ENCODE peak calls at places on chromosomes 12 and 14, in eight cellular contexts. One of them, this sample, is unnamed.

GRCh38 chr14:104403421-104404220 is 175.9 kb upstream of the C14orf180 start:
- DNase-seq in HFF-Myc: no peak
- DNase-seq in breast epithelium: no peak
- DNase-seq in fibroblast of the aortic adventitia: no peak
- DNase-seq in pancreas: no peak
- DNase-seq in cardiac fibroblast: no peak
- DNase-seq in neural progenitor cell: no peak
- DNase-seq in tibial artery: peak; percentile 61
- DNase-seq in this sample: no peak

GRCh38 chr12:14768823-14769405 is 34.4 kb downstream of the WBP11 start:
- DNase-seq in tibial artery: no peak
- DNase-seq in cardiac fibroblast: peak; percentile 54
- DNase-seq in HFF-Myc: no peak
- DNase-seq in fibroblast of the aortic adventitia: peak; percentile 39
- DNase-seq in neural progenitor cell: peak; percentile 26
- DNase-seq in breast epithelium: no peak
- DNase-seq in pancreas: no peak
- DNase-seq in this sample: no peak

GRCh38 chr14:65613251-65613650 is 200.7 kb downstream of the FUT8 start:
- DNase-seq in cardiac fibroblast: no peak
- DNase-seq in tibial artery: no peak
- DNase-seq in HFF-Myc: no peak
- DNase-seq in neural progenitor cell: no peak
- DNase-seq in pancreas: no peak
- DNase-seq in fibroblast of the aortic adventitia: no peak
- DNase-seq in breast epithelium: no peak
- DNase-seq in this sample: no peak

GRCh38 chr12:13211191-13211858 is 14.8 kb downstream of the EMP1 start:
- DNase-seq in cardiac fibroblast: peak; percentile 53
- DNase-seq in neural progenitor cell: no peak
- DNase-seq in fibroblast of the aortic adventitia: peak; percentile 41
- DNase-seq in pancreas: no peak
- DNase-seq in tibial artery: no peak
- DNase-seq in HFF-Myc: no peak
- DNase-seq in breast epithelium: no peak
- DNase-seq in this sample: no peak

GRCh38 chr12:51082561-51083139 is 746 bp downstream of the CSRNP2 start:
- DNase-seq in HFF-Myc: no peak
- DNase-seq in tibial artery: no peak
- DNase-seq in fibroblast of the aortic adventitia: peak; percentile 47
- DNase-seq in cardiac fibroblast: peak; percentile 43
- DNase-seq in pancreas: no peak
- DNase-seq in breast epithelium: no peak
- DNase-seq in neural progenitor cell: no peak
- DNase-seq in this sample: no peak

GRCh38 chr14:61472025-61472672 is 150.8 kb downstream of the PRKCH start:
- DNase-seq in breast epithelium: no peak
- DNase-seq in pancreas: no peak
- DNase-seq in fibroblast of the aortic adventitia: peak; percentile 97
- DNase-seq in neural progenitor cell: no peak
- DNase-seq in tibial artery: no peak
- DNase-seq in cardiac fibroblast: peak; percentile 99
- DNase-seq in HFF-Myc: peak; percentile 86
- DNase-seq in this sample: peak; percentile 99

GRCh38 chr14:63210812-63211211 is 6.6 kb downstream of the RHOJ start:
- DNase-seq in breast epithelium: no peak
- DNase-seq in pancreas: no peak
- DNase-seq in cardiac fibroblast: no peak
- DNase-seq in tibial artery: no peak
- DNase-seq in neural progenitor cell: no peak
- DNase-seq in fibroblast of the aortic adventitia: no peak
- DNase-seq in HFF-Myc: no peak
- DNase-seq in this sample: no peak

GRCh38 chr12:27161458-27162228 is 79.3 kb upstream of the C12orf71 start:
- DNase-seq in cardiac fibroblast: peak; percentile 73
- DNase-seq in HFF-Myc: no peak
- DNase-seq in neural progenitor cell: no peak
- DNase-seq in breast epithelium: no peak
- DNase-seq in fibroblast of the aortic adventitia: no peak
- DNase-seq in tibial artery: no peak
- DNase-seq in pancreas: no peak
- DNase-seq in this sample: no peak

GRCh38 chr14:22791302-22791701 is 23.9 kb downstream of the SLC7A7 start:
- DNase-seq in fibroblast of the aortic adventitia: peak; percentile 64
- DNase-seq in neural progenitor cell: no peak
- DNase-seq in HFF-Myc: no peak
- DNase-seq in tibial artery: no peak
- DNase-seq in pancreas: no peak
- DNase-seq in cardiac fibroblast: peak; percentile 60
- DNase-seq in breast epithelium: no peak
- DNase-seq in this sample: peak; percentile 50

GRCh38 chr12:115135800-115136211 is 451.8 kb upstream of the TBX3 start:
- DNase-seq in fibroblast of the aortic adventitia: peak; percentile 64
- DNase-seq in neural progenitor cell: no peak
- DNase-seq in breast epithelium: peak; percentile 77
- DNase-seq in pancreas: peak; percentile 15
- DNase-seq in HFF-Myc: peak; percentile 36
- DNase-seq in cardiac fibroblast: peak; percentile 59
- DNase-seq in tibial artery: peak; percentile 70
- DNase-seq in this sample: peak; percentile 29

GRCh38 chr14:73723799-73724621 is 9.8 kb upstream of the PNMA1 start:
- DNase-seq in cardiac fibroblast: peak; percentile 100
- DNase-seq in breast epithelium: no peak
- DNase-seq in neural progenitor cell: peak; percentile 38
- DNase-seq in fibroblast of the aortic adventitia: peak; percentile 100
- DNase-seq in HFF-Myc: peak; percentile 64
- DNase-seq in tibial artery: peak; percentile 95
- DNase-seq in pancreas: no peak
- DNase-seq in this sample: peak; percentile 91

GRCh38 chr12:55724226-55724939 is 4.2 kb downstream of the RDH5 start:
- DNase-seq in breast epithelium: peak; percentile 53
- DNase-seq in tibial artery: peak; percentile 87
- DNase-seq in fibroblast of the aortic adventitia: peak; percentile 76
- DNase-seq in neural progenitor cell: peak; percentile 71
- DNase-seq in pancreas: peak; percentile 73
- DNase-seq in HFF-Myc: no peak
- DNase-seq in cardiac fibroblast: peak; percentile 77
- DNase-seq in this sample: no peak

GRCh38 chr12:49288412-49288853 is 6.5 kb upstream of the PRPH start:
- DNase-seq in breast epithelium: no peak
- DNase-seq in neural progenitor cell: peak; percentile 72
- DNase-seq in tibial artery: peak; percentile 62
- DNase-seq in pancreas: peak; percentile 49
- DNase-seq in HFF-Myc: no peak
- DNase-seq in cardiac fibroblast: peak; percentile 69
- DNase-seq in fibroblast of the aortic adventitia: peak; percentile 70
- DNase-seq in this sample: no peak

GRCh38 chr12:49961993-49962764 is 507 bp downstream of the AQP5 start:
- DNase-seq in tibial artery: no peak
- DNase-seq in cardiac fibroblast: no peak
- DNase-seq in breast epithelium: no peak
- DNase-seq in pancreas: no peak
- DNase-seq in fibroblast of the aortic adventitia: no peak
- DNase-seq in HFF-Myc: no peak
- DNase-seq in neural progenitor cell: peak; percentile 57
- DNase-seq in this sample: no peak

GRCh38 chr12:92362785-92363184 is 217.1 kb upstream of the BTG1 start:
- DNase-seq in cardiac fibroblast: no peak
- DNase-seq in breast epithelium: no peak
- DNase-seq in neural progenitor cell: no peak
- DNase-seq in pancreas: no peak
- DNase-seq in fibroblast of the aortic adventitia: no peak
- DNase-seq in tibial artery: no peak
- DNase-seq in HFF-Myc: no peak
- DNase-seq in this sample: no peak

GRCh38 chr14:78127233-78127632 is 42.9 kb upstream of the NRXN3 start:
- DNase-seq in pancreas: no peak
- DNase-seq in fibroblast of the aortic adventitia: no peak
- DNase-seq in cardiac fibroblast: no peak
- DNase-seq in tibial artery: no peak
- DNase-seq in breast epithelium: no peak
- DNase-seq in HFF-Myc: no peak
- DNase-seq in neural progenitor cell: peak; percentile 31
- DNase-seq in this sample: no peak

GRCh38 chr14:46490150-46490769 is 161.3 kb downstream of the RPL10L start:
- DNase-seq in neural progenitor cell: peak; percentile 57
- DNase-seq in HFF-Myc: no peak
- DNase-seq in cardiac fibroblast: no peak
- DNase-seq in pancreas: no peak
- DNase-seq in tibial artery: no peak
- DNase-seq in fibroblast of the aortic adventitia: no peak
- DNase-seq in breast epithelium: no peak
- DNase-seq in this sample: no peak
- TF ChIP-seq CTCF in neural progenitor cell: peak; percentile 75
- TF ChIP-seq CTCF in HFF-Myc: peak; percentile 2
- TF ChIP-seq CTCF in cardiac fibroblast: no peak
- TF ChIP-seq CTCF in pancreas: no peak
- TF ChIP-seq CTCF in tibial artery: no peak
- TF ChIP-seq CTCF in fibroblast of the aortic adventitia: no peak
- TF ChIP-seq CTCF in breast epithelium: no peak
- TF ChIP-seq CTCF in this sample: no peak

DNA sequence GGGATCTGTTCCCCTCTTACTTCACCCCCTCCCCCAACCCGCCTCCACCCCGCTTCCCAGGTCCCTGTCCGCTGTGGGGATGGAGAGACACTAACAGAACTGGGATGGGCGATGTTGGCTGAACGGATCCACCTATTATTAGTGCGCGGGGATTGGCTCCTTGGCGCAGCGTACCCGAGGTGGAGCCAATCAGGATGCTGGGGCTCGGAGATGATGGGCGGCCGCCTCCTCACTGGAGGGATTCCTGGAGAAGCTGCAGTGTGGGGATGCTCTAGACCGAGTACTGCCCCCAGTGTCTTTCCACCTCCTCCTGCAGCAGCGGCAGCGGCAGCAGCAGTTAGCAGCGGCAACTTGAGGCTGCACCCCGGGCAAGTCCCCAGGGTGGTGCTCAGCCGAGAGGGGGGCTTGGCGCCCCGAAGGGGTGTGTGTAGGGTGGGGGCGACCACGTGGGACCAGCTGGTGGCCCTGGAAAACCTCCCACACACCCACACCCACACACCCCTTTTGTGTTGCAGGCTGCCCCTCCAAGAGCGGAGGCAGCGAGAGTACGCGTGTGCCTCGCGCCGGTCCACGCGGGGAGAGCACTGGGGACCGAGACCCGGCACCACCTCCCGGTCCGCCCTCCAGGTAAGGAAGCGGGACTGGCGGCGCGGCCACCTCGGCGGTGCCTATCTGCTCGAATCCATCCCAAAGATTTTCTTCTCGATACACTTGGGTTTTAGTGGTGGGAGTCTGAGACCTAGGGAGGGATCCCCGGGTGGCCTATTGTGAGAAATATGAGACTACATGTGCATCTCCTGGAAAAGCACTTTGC is at the start of gene SYT1:
- DNase-seq in neural progenitor cell: peak; percentile 94
- DNase-seq in HFF-Myc: peak; percentile 38
- DNase-seq in cardiac fibroblast: peak; percentile 85
- DNase-seq in tibial artery: no peak
- DNase-seq in pancreas: peak; percentile 15
- DNase-seq in fibroblast of the aortic adventitia: peak; percentile 87
- DNase-seq in breast epithelium: no peak
- DNase-seq in this sample: no peak
- H3K4me3 ChIP-seq in neural progenitor cell: peak within 1 kb of the TSS; percentile 94
- H3K4me3 ChIP-seq in HFF-Myc: peak within 1 kb of the TSS; percentile 62
- H3K4me3 ChIP-seq in cardiac fibroblast: peak within 1 kb of the TSS; percentile 84
- H3K4me3 ChIP-seq in tibial artery: peak within 1 kb of the TSS; percentile 45
- H3K4me3 ChIP-seq in pancreas: peak within 1 kb of the TSS; percentile 49
- H3K4me3 ChIP-seq in fibroblast of the aortic adventitia: peak within 1 kb of the TSS; percentile 86
- H3K4me3 ChIP-seq in breast epithelium: peak within 1 kb of the TSS; percentile 61
- H3K4me3 ChIP-seq in this sample: peak within 1 kb of the TSS; percentile 61

GRCh38 chr12:79706156-79706555 is 15.4 kb upstream of the PAWR start:
- DNase-seq in breast epithelium: no peak
- DNase-seq in HFF-Myc: no peak
- DNase-seq in tibial artery: no peak
- DNase-seq in cardiac fibroblast: peak; percentile 27
- DNase-seq in neural progenitor cell: no peak
- DNase-seq in pancreas: no peak
- DNase-seq in fibroblast of the aortic adventitia: no peak
- DNase-seq in this sample: no peak
- TF ChIP-seq CTCF in breast epithelium: no peak
- TF ChIP-seq CTCF in HFF-Myc: no peak
- TF ChIP-seq CTCF in tibial artery: no peak
- TF ChIP-seq CTCF in cardiac fibroblast: no peak
- TF ChIP-seq CTCF in neural progenitor cell: no peak
- TF ChIP-seq CTCF in pancreas: no peak
- TF ChIP-seq CTCF in fibroblast of the aortic adventitia: no peak
- TF ChIP-seq CTCF in this sample: no peak

DNA sequence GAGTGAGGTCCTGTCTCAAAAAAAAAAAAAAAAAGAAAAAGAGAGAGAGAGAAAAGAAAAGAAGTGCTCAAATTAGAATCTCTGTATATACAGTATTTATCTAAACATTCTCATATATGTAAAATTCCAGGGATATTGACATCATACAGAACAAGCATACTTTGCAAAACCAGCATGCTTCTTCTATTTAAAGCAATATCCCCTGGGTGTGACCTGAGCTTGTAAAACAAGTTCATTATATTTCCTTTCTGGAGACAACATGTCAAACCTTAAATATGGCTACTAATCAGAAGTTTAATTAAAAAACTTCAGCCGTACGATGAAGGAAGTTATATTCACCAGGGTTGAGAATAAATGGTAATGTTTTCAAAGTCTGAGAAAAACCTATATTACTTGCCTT is 175.8 kb upstream of the HMGA2 start:
- DNase-seq in breast epithelium: no peak
- DNase-seq in tibial artery: no peak
- DNase-seq in neural progenitor cell: no peak
- DNase-seq in fibroblast of the aortic adventitia: no peak
- DNase-seq in HFF-Myc: no peak
- DNase-seq in pancreas: no peak
- DNase-seq in cardiac fibroblast: peak; percentile 74
- DNase-seq in this sample: no peak
- H3K4me3 ChIP-seq in breast epithelium: no peak overlapping the region
- H3K4me3 ChIP-seq in tibial artery: no peak overlapping the region
- H3K4me3 ChIP-seq in neural progenitor cell: no peak overlapping the region
- H3K4me3 ChIP-seq in fibroblast of the aortic adventitia: no peak overlapping the region
- H3K4me3 ChIP-seq in HFF-Myc: no peak overlapping the region
- H3K4me3 ChIP-seq in pancreas: no peak overlapping the region
- H3K4me3 ChIP-seq in cardiac fibroblast: no peak overlapping the region
- H3K4me3 ChIP-seq in this sample: no peak overlapping the region

GRCh38 chr14:100246809-100247428 is 8.0 kb downstream of the YY1 start:
- DNase-seq in neural progenitor cell: peak; percentile 69
- DNase-seq in breast epithelium: no peak
- DNase-seq in cardiac fibroblast: peak; percentile 55
- DNase-seq in HFF-Myc: no peak
- DNase-seq in fibroblast of the aortic adventitia: peak; percentile 37
- DNase-seq in tibial artery: no peak
- DNase-seq in pancreas: no peak
- DNase-seq in this sample: no peak
- TF ChIP-seq CTCF in neural progenitor cell: peak; percentile 73
- TF ChIP-seq CTCF in breast epithelium: peak; percentile 38
- TF ChIP-seq CTCF in cardiac fibroblast: peak; percentile 62
- TF ChIP-seq CTCF in HFF-Myc: peak; percentile 63
- TF ChIP-seq CTCF in fibroblast of the aortic adventitia: peak; percentile 67
- TF ChIP-seq CTCF in tibial artery: peak; percentile 33
- TF ChIP-seq CTCF in pancreas: peak; percentile 30
- TF ChIP-seq CTCF in this sample: peak; percentile 41

GRCh38 chr12:62261876-62262275 is 1.7 kb downstream of the USP15 start:
- DNase-seq in cardiac fibroblast: no peak
- DNase-seq in HFF-Myc: no peak
- DNase-seq in fibroblast of the aortic adventitia: no peak
- DNase-seq in breast epithelium: no peak
- DNase-seq in neural progenitor cell: no peak
- DNase-seq in tibial artery: no peak
- DNase-seq in pancreas: no peak
- DNase-seq in this sample: no peak
- H3K4me3 ChIP-seq in cardiac fibroblast: peak overlapping the region; percentile 98
- H3K4me3 ChIP-seq in HFF-Myc: peak overlapping the region; percentile 94
- H3K4me3 ChIP-seq in fibroblast of the aortic adventitia: peak overlapping the region; percentile 88
- H3K4me3 ChIP-seq in breast epithelium: peak overlapping the region; percentile 90
- H3K4me3 ChIP-seq in neural progenitor cell: peak overlapping the region; percentile 100
- H3K4me3 ChIP-seq in tibial artery: peak overlapping the region; percentile 96
- H3K4me3 ChIP-seq in pancreas: peak overlapping the region; percentile 79
- H3K4me3 ChIP-seq in this sample: peak overlapping the region; percentile 91

GRCh38 chr12:131132118-131132892 is 178.6 kb downstream of the ADGRD1 start:
- DNase-seq in HFF-Myc: no peak
- DNase-seq in tibial artery: peak; percentile 66
- DNase-seq in cardiac fibroblast: peak; percentile 27
- DNase-seq in fibroblast of the aortic adventitia: peak; percentile 51
- DNase-seq in pancreas: peak; percentile 65
- DNase-seq in breast epithelium: peak; percentile 69
- DNase-seq in neural progenitor cell: peak; percentile 91
- DNase-seq in this sample: peak; percentile 16
- TF ChIP-seq CTCF in HFF-Myc: peak; percentile 70
- TF ChIP-seq CTCF in tibial artery: peak; percentile 70
- TF ChIP-seq CTCF in cardiac fibroblast: peak; percentile 28
- TF ChIP-seq CTCF in fibroblast of the aortic adventitia: peak; percentile 58
- TF ChIP-seq CTCF in pancreas: peak; percentile 63
- TF ChIP-seq CTCF in breast epithelium: peak; percentile 75
- TF ChIP-seq CTCF in neural progenitor cell: peak; percentile 90
- TF ChIP-seq CTCF in this sample: peak; percentile 86